ENCODE peak calls at places on chromosomes 11 and 22, in four cellular contexts. J is bronchial epithelial cell, B is AG09309, L is prostate gland. U is an unnamed sample.

GRCh38 chr11:8794677-8795103 is 112.1 kb downstream of the RPL27A start:
- DNase-seq in B (no peak), L (no peak), J (no peak), U (no peak)

GRCh38 chr22:49518436-49518970 is 309.2 kb downstream of the BRD1 start:
- DNase-seq in J (no peak), B (no peak), L (no peak), U (no peak)

GRCh38 chr11:44643207-44643606 is 77.7 kb downstream of the CD82 start:
- DNase-seq in B (no peak), L (no peak), J (no peak), U (no peak)

GRCh38 chr11:61980783-61981541 is 13.5 kb upstream of the FTH1 start:
- DNase-seq in L (no peak), J (peak), B (no peak), U (no peak)

GRCh38 chr11:74154621-74155281 is 16.1 kb downstream of the C2CD3 start:
- DNase-seq in L (no peak), B (no peak), J (no peak), U (peak)

GRCh38 chr11:79059171-79059570 is 381.7 kb downstream of the TENM4 start:
- DNase-seq in J (no peak), B (no peak), L (no peak), U (no peak)

GRCh38 chr11:36371590-36371989 is 75.5 kb downstream of the PRR5L start:
- DNase-seq in L (no peak), J (no peak), B (no peak), U (no peak)

GRCh38 chr11:82775736-82776346 is 42.2 kb upstream of the FAM181B start:
- DNase-seq in L (no peak), B (peak), J (peak), U (peak)

GRCh38 chr11:10604340-10604748 is 35.9 kb upstream of the LYVE1 start:
- DNase-seq in B (no peak), J (peak), L (no peak), U (peak)

GRCh38 chr22:44378380-44378779 is 65.6 kb upstream of the SHISAL1 start:
- DNase-seq in J (no peak), L (no peak), B (no peak), U (no peak)

GRCh38 chr11:116642902-116643301 is 129.9 kb downstream of the BUD13 start:
- DNase-seq in B (no peak), L (no peak), J (no peak), U (no peak)

GRCh38 chr22:37187891-37188761 is at the start of gene C1QTNF6:
- DNase-seq in J (peak), B (no peak), L (no peak), U (peak)

GRCh38 chr11:20057055-20057943 is 103.0 kb downstream of the DBX1 start:
- DNase-seq in B (peak), J (peak), L (no peak), U (peak)

GRCh38 chr22:44461083-44461375 is 37.0 kb downstream of the RTL6 start:
- DNase-seq in B (no peak), L (no peak), J (no peak), U (no peak)

GRCh38 chr11:118277312-118277711 is 13.2 kb upstream of the MPZL2 start:
- DNase-seq in J (peak), L (peak), B (no peak), U (peak)

GRCh38 chr22:50074056-50074455 is 11.2 kb downstream of the MLC1 start:
- DNase-seq in L (no peak), J (no peak), B (no peak), U (peak)

GRCh38 chr11:69076129-69076791 is 27.5 kb downstream of the TPCN2 start:
- DNase-seq in B (peak), L (no peak), J (no peak), U (peak)

GRCh38 chr11:69351460-69351859 is 57.5 kb downstream of the MYEOV start:
- DNase-seq in L (no peak), J (peak), B (no peak), U (peak)

GRCh38 chr11:17934194-17934593 is 78.7 kb downstream of the SERGEF start:
- DNase-seq in L (no peak), J (no peak), B (no peak), U (no peak)

GRCh38 chr11:122556605-122557004 is 98.9 kb upstream of the UBASH3B start:
- DNase-seq in B (no peak), L (no peak), J (no peak), U (no peak)

GRCh38 chr22:44311855-44312170 is 938 bp downstream of the SHISAL1 start:
- DNase-seq in L (no peak), J (peak), B (peak), U (peak)

DNA sequence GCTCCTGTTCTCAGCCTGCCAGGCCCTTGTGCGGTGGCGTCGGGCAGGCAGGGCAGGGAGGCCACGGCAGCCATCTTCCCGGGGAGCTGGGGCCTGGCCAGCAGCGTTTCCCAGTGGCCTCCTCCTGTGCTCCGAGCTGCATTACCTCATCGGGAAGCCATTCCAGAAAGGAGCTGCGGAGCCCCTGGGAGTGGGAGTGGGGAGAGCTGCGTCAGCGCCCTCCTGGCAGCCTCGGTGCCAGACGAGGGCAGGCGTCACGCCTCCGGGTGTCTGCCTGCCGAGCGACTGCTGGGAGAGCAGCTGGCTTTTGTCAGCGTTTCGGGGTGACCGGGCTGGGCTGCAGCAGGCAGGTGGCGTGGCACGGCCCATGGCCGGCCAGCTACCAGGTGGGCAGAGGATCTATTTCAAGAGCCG is 30.9 kb upstream of the WNT7B start:
- DNase-seq in L (peak), J (peak), B (peak), U (peak)
- H3K4me3 ChIP-seq in L (no peak), J (no peak), B (peak), U (no peak)

GRCh38 chr11:46337626-46338345 is 9.5 kb upstream of the DGKZ start:
- DNase-seq in J (no peak), B (no peak), L (no peak), U (no peak)

GRCh38 chr11:46339816-46340215 is 7.4 kb upstream of the DGKZ start:
- DNase-seq in J (no peak), B (no peak), L (no peak), U (no peak)

GRCh38 chr11:46338988-46339666 is 8.1 kb upstream of the DGKZ start:
- DNase-seq in B (no peak), L (peak), J (no peak), U (no peak)

GRCh38 chr11:46336781-46337180 is 10.5 kb upstream of the DGKZ start:
- DNase-seq in B (peak), J (no peak), L (no peak), U (peak)

GRCh38 chr11:46338636-46338987 is 8.7 kb upstream of the DGKZ start:
- DNase-seq in J (no peak), L (no peak), B (no peak), U (peak)
- H3K4me3 ChIP-seq in J (no peak), L (peak), B (no peak), U (no peak)

DNA sequence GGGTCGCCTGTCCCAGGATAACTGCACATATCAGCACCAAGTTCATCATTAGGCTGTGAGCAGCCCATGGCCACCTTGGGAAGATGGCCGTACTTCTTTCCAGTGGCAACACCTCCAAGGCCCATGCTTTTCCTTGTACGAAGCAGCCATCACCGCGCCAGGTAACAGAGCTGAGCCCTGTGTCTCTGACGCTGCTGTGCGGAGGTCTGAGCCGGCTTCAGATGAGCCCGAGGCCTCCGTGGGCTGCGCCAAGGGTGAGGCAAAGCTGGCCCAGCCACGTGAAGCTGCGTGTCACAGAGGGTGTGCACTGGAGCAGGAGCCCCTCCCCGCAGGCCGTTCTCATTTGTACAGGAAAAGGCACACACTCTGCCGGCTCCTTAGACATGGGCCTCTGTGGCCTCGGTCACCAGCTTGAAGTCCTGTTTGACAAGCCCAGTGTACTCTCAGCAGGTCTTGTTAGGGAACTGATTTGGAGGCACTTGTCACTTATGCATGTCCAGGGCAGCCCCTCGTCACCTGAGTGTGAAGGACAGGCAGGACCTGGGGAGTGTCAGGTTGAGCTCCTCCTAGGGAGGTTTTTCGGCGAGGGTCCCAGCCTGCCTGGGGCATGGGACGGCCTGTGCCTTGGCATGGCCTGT is 401.5 kb downstream of the TBC1D22A start:
- DNase-seq in L (no peak), J (no peak), B (no peak), U (no peak)
- H3K4me3 ChIP-seq in L (no peak), J (no peak), B (no peak), U (no peak)

DNA sequence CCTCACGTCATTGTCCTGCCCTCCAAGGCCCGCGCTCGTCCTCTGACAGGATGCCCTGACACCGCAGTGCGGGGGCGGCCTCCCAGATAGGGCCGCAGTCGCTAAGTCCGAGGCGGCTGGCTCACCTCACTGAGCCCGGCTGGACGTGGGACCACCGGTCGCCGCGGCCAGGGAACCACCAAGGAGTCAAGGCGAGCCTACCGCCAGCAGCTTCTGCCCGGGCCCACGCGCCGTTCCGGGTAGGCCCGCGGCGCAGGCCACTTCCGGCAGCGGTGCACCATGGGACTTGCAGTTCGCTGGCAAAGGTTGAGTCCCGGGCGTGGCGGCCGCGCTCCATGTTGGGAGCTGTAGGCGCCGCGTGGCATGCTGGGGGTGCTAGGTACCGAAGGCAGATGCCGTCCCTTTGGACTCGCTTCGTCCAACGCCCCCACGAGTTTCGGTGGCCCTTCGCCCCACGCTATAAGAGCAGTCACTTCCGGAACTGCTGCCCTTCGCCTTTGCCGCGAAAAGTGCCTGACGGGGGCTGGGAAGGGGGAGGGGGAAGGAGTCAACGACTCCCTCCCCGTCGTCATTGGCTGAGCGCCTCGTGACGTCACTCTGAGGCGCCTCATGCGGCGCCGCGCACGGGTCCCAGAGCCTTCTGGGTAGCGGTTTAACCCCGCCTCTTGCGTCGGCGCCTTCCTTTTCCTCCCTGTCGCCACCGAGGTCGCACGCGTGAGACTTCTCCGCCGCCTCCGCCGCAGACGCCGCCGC is at the start of gene RPLP2:
- DNase-seq in L (peak), B (peak), J (peak), U (peak)
- H3K4me3 ChIP-seq in L (peak), B (peak), J (peak), U (peak)

GRCh38 chr11:63262562-63262961 is 19.2 kb upstream of the SLC22A25 start:
- DNase-seq in L (no peak), J (no peak), B (no peak), U (no peak)
- H3K4me3 ChIP-seq in L (no peak), J (no peak), B (no peak), U (no peak)